ENCODE peak calls at places on chromosomes 12 and 14, in seven cellular contexts. A, Y, B, G, J, K and H are unnamed samples. For H3K4me1, the result is how much of the 10 kb centered on the place peaks cover.

GRCh38 chr14:38623661-38624060 is 367.8 kb upstream of the CLEC14A start:
- DNase-seq in A (no peak), Y (no peak), B (no peak), G (no peak), J (no peak), K (no peak), H (no peak)

GRCh38 chr12:95316798-95317197 is 99.2 kb downstream of the VEZT start:
- DNase-seq in A (no peak), Y (no peak), B (no peak), G (no peak), J (no peak), K (no peak), H (no peak)

GRCh38 chr12:122609696-122610095 is 82.6 kb downstream of the KNTC1 start:
- DNase-seq in A (no peak), Y (no peak), B (no peak), G (no peak), J (no peak), K (no peak), H (no peak)

GRCh38 chr12:90945070-90945649 is 9.8 kb downstream of the CCER1 start:
- DNase-seq in A (no peak), Y (no peak), B (no peak), G (peak), J (no peak), K (no peak), H (no peak)

GRCh38 chr12:85156569-85156968 is 120.4 kb downstream of the LRRIQ1 start:
- DNase-seq in A (no peak), Y (no peak), B (no peak), G (no peak), J (no peak), K (no peak), H (no peak)

GRCh38 chr12:114018669-114019068 is 52.5 kb upstream of the RBM19 start:
- DNase-seq in A (no peak), Y (no peak), B (no peak), G (peak), J (peak), K (no peak), H (no peak)

GRCh38 chr12:108858399-108859074 is 1.2 kb upstream of the SSH1 start:
- DNase-seq in A (no peak), Y (peak), B (no peak), G (no peak), J (no peak), K (no peak), H (no peak)

GRCh38 chr12:53268637-53269562 is 801 bp downstream of the ESPL1 start:
- DNase-seq in A (no peak), Y (no peak), B (no peak), G (no peak), J (no peak), K (no peak), H (no peak)

GRCh38 chr12:82300611-82301010 is 57.6 kb downstream of the CCDC59 start:
- DNase-seq in A (no peak), Y (no peak), B (no peak), G (no peak), J (no peak), K (peak), H (no peak)

GRCh38 chr12:68623984-68624383 is 13.3 kb downstream of the RAP1B start:
- DNase-seq in A (no peak), Y (no peak), B (no peak), G (peak), J (no peak), K (no peak), H (no peak)

GRCh38 chr12:1800646-1801284 is 19.6 kb upstream of the LRTM2 start:
- DNase-seq in A (peak), Y (no peak), B (no peak), G (peak), J (no peak), K (peak), H (no peak)

GRCh38 chr14:95515080-95515489 is 1.4 kb downstream of the SYNE3 start:
- DNase-seq in A (peak), Y (peak), B (no peak), G (no peak), J (no peak), K (peak), H (no peak)

GRCh38 chr12:75705749-75706719 is 194.6 kb upstream of the KRR1 start:
- DNase-seq in A (peak), Y (peak), B (peak), G (peak), J (no peak), K (peak), H (peak)

GRCh38 chr12:128644664-128645296 is 179.0 kb downstream of the SLC15A4 start:
- DNase-seq in A (peak), Y (peak), B (peak), G (no peak), J (peak), K (no peak), H (peak)

GRCh38 chr14:61694039-61694438 is 1.3 kb upstream of the HIF1A start:
- DNase-seq in A (no peak), Y (no peak), B (no peak), G (no peak), J (no peak), K (no peak), H (no peak)

GRCh38 chr14:54489731-54490447 is 1.1 kb upstream of the GMFB start:
- DNase-seq in A (no peak), Y (no peak), B (no peak), G (no peak), J (no peak), K (no peak), H (no peak)

GRCh38 chr12:92987362-92987761 is 58.3 kb upstream of the EEA1 start:
- DNase-seq in A (no peak), Y (no peak), B (peak), G (peak), J (peak), K (no peak), H (no peak)

GRCh38 chr12:3882896-3883564 is 9.8 kb upstream of the PARP11 start:
- DNase-seq in A (no peak), Y (no peak), B (no peak), G (peak), J (no peak), K (no peak), H (no peak)

GRCh38 chr14:103522649-103523582 is at the start of gene CKB:
- DNase-seq in A (peak), Y (peak), B (peak), G (peak), J (peak), K (peak), H (peak)

GRCh38 chr14:93946104-93946503 is 19.0 kb downstream of the FAM181A start:
- DNase-seq in A (no peak), Y (no peak), B (no peak), G (peak), J (no peak), K (no peak), H (peak)

GRCh38 chr14:69525896-69526295 is 41.4 kb downstream of the PLEKHD1 start:
- DNase-seq in A (no peak), Y (no peak), B (no peak), G (no peak), J (no peak), K (no peak), H (no peak)

GRCh38 chr12:112010415-112011344 is 2.3 kb downstream of the TMEM116 start:
- DNase-seq in A (no peak), Y (no peak), B (no peak), G (no peak), J (no peak), K (peak), H (no peak)

GRCh38 chr12:131592972-131593371 is 117.9 kb upstream of the SFSWAP start:
- DNase-seq in A (no peak), Y (no peak), B (no peak), G (no peak), J (no peak), K (no peak), H (no peak)

GRCh38 chr12:32455607-32456063 is 56.3 kb downstream of the FGD4 start:
- DNase-seq in A (no peak), Y (no peak), B (peak), G (peak), J (peak), K (no peak), H (peak)

GRCh38 chr14:69249603-69250002 is 10.4 kb upstream of the GALNT16 start:
- DNase-seq in A (no peak), Y (no peak), B (no peak), G (no peak), J (no peak), K (no peak), H (no peak)

GRCh38 chr14:90815817-90816662 is at the start of gene TTC7B:
- DNase-seq in A (no peak), Y (peak), B (peak), G (peak), J (no peak), K (peak), H (peak)

GRCh38 chr12:84355561-84355960 is 557.0 kb downstream of the SLC6A15 start:
- DNase-seq in A (no peak), Y (no peak), B (no peak), G (no peak), J (no peak), K (no peak), H (no peak)

GRCh38 chr12:42056130-42056529 is 88.5 kb downstream of the GXYLT1 start:
- DNase-seq in A (no peak), Y (no peak), B (no peak), G (no peak), J (no peak), K (no peak), H (no peak)

GRCh38 chr12:56601503-56601902 is 28.6 kb downstream of the BAZ2A start:
- DNase-seq in A (no peak), Y (no peak), B (no peak), G (no peak), J (no peak), K (peak), H (no peak)

GRCh38 chr14:37594238-37594915 is 672 bp downstream of the FOXA1 start:
- DNase-seq in A (peak), Y (peak), B (peak), G (peak), J (peak), K (no peak), H (peak)

GRCh38 chr14:22099942-22100763 is 426.5 kb upstream of the OR4E1 start:
- DNase-seq in A (peak), Y (peak), B (peak), G (peak), J (peak), K (peak), H (peak)

GRCh38 chr12:29921307-29921706 is 137.6 kb upstream of the TMTC1 start:
- DNase-seq in A (no peak), Y (no peak), B (no peak), G (peak), J (no peak), K (no peak), H (no peak)

GRCh38 chr14:72680853-72681640 is 212.9 kb downstream of the DPF3 start:
- DNase-seq in A (no peak), Y (no peak), B (no peak), G (no peak), J (no peak), K (no peak), H (no peak)

GRCh38 chr14:57960946-57961792 is 95.3 kb upstream of the SLC35F4 start:
- DNase-seq in A (no peak), Y (no peak), B (no peak), G (no peak), J (no peak), K (no peak), H (no peak)

GRCh38 chr12:82425241-82425640 is 66.9 kb downstream of the METTL25 start:
- DNase-seq in A (no peak), Y (no peak), B (no peak), G (peak), J (no peak), K (no peak), H (no peak)

GRCh38 chr12:117528538-117528937 is 167.1 kb upstream of the NOS1 start:
- DNase-seq in A (no peak), Y (no peak), B (no peak), G (no peak), J (no peak), K (peak), H (no peak)

GRCh38 chr14:32495435-32495734 is 166.3 kb downstream of the AKAP6 start:
- DNase-seq in A (no peak), Y (no peak), B (no peak), G (no peak), J (no peak), K (no peak), H (no peak)

DNA sequence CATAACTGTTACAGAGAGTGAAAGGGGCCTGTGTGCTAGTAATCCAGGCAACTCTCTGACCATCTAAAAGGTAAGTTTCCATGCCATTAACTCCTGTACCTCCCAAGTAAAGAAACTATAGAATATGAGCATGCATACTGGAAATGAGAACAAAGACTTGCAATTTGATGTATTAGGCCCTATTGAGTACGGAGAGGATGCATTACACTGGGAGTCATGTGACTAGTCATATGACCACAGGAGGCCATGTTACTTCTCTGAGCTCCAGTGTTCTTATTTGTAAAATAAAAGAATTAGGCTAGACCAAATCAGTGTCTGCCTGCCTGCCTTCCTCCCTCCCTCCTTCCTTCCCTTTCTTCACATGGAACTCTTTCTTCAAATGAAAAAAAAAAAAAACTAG is 440.1 kb upstream of the CCDC196 start:
- DNase-seq in A (no peak), Y (no peak), B (no peak), G (no peak), J (no peak), K (no peak), H (no peak)
- H3K4me1 ChIP-seq in A (under half), Y (under half), B (under half), G (under half), J (under half), K (under half), H (under half)

GRCh38 chr12:120168337-120168736 is 26.2 kb downstream of the GCN1 start:
- DNase-seq in A (no peak), Y (no peak), B (no peak), G (no peak), J (no peak), K (no peak), H (no peak)
- TF ChIP-seq POLR2A in A (no peak), Y (no peak), B (no peak), G (no peak), J (no peak), K (no peak), H (no peak)

GRCh38 chr14:101775756-101776292 is 14.3 kb downstream of the PPP2R5C start:
- DNase-seq in A (no peak), Y (no peak), B (no peak), G (no peak), J (no peak), K (no peak), H (no peak)
- H3K4me1 ChIP-seq in A (under half), Y (under half), B (under half), G (under half), J (under half), K (under half), H (under half)

DNA sequence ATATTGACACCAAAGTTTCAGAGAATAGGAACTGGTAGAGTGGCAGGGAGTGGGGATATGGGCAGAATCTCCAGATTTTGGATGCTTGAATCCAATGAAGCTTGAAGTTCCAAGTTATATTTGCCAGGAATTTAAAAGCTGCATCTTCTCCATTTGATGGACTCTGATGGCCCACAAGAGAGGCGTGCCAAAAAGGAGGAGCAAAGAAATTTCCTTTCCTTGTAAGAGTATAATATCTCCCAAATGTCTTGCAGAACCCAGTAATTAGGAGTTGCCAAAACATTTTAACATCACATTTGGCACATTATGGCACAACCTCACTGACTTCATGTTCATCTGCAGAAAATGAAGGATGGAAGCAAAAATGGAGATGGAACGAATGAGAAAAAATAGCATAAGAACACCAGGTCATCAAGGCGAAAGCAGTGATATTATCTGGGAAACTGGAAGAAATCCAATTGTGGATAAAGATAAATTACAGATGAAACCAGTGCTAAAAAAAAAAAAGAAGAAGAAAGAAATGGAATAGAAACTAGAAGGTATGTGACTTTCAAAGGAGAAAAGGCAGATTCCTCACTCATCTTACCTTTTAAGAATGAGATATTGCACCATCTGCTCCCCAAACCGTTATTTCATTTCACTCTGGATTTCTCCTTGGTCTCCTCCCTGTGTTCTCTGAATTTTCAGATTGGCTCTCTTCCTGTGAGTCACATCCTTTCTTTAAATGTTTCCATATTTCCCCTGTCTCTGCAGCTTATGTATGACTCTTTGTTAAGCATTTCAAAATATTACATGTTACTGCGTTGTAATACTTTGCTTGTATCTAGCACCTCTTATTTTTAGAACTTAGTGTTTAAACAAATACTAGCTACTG is 13.5 kb upstream of the FLRT2 start:
- DNase-seq in A (no peak), Y (no peak), B (no peak), G (peak), J (no peak), K (no peak), H (no peak)
- TF ChIP-seq POLR2A in A (no peak), Y (no peak), B (no peak), G (no peak), J (no peak), K (no peak), H (no peak)

DNA sequence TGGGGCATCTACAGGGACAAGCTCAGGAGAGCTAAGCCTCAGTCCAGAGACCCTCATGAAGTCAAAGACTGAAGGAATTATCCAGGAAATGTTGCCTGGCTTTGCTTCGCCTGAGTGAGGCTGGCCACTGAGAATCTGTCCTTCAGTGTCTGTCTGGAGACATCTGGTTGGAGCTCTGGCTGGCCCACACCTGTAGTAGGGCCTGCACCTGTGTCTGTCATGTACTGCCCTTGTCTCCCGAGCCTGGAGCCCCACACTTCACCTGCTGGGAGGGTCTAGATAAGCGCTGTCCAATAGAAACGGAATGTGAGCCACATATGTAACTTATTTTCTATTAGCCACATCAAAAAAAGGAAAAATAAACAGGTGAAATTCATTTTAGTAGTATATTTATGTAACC is 9.9 kb upstream of the HDAC7 start:
- DNase-seq in A (no peak), Y (no peak), B (no peak), G (no peak), J (no peak), K (no peak), H (no peak)
- H3K4me1 ChIP-seq in A (under half), Y (under half), B (under half), G (under half), J (under half), K (half or more), H (under half)